ENCODE peak calls at places on chromosomes 3 and 15, in nine cellular contexts. T is lower leg skin, Y is transverse colon, Z is uterus, U is lower lobe of right lung, X is esophagus squamous epithelium, S is A549, B is sigmoid colon, M is tibial artery. H is an unnamed sample.

GRCh38 chr3:83928391-83928790 is 1030.4 kb upstream of the CADM2 start:
- DNase-seq in M (no peak), Z (no peak), Y (no peak), B (no peak), S (peak), U (no peak), X (no peak), T (no peak), H (peak)

GRCh38 chr3:101635954-101636798 is 40.8 kb downstream of the ZBTB11 start:
- DNase-seq in M (no peak), T (peak), U (peak), B (no peak), Y (peak), X (no peak), Z (peak), S (peak), H (peak)

GRCh38 chr15:91824256-91824655 is 29.3 kb upstream of the SLCO3A1 start:
- DNase-seq in B (no peak), X (no peak), U (no peak), Z (no peak), Y (no peak), T (no peak), S (no peak), M (no peak), H (peak)

GRCh38 chr3:149463921-149464320 is 10.6 kb upstream of the TM4SF4 start:
- DNase-seq in U (no peak), B (no peak), M (no peak), S (no peak), X (no peak), T (no peak), Z (no peak), Y (no peak), H (no peak)

GRCh38 chr3:42539871-42540714 is 37.6 kb downstream of the VIPR1 start:
- DNase-seq in Z (no peak), B (peak), S (peak), Y (peak), U (peak), X (no peak), M (no peak), T (peak), H (peak)

GRCh38 chr3:111910806-111911205 is 51.7 kb downstream of the PHLDB2 start:
- DNase-seq in U (no peak), S (no peak), Z (no peak), B (no peak), T (no peak), Y (no peak), M (no peak), X (no peak), H (peak)

GRCh38 chr3:70716832-70717231 is 404.4 kb upstream of the MDFIC2 start:
- DNase-seq in S (no peak), B (peak), Y (no peak), U (no peak), T (no peak), X (no peak), M (peak), Z (peak), H (peak)

GRCh38 chr15:29143909-29144308 is 125.7 kb downstream of the NSMCE3 start:
- DNase-seq in M (no peak), T (no peak), S (no peak), Z (no peak), X (no peak), Y (no peak), B (no peak), U (no peak), H (peak)

GRCh38 chr3:118772036-118773030 is 262.3 kb downstream of the IGSF11 start:
- DNase-seq in X (no peak), B (no peak), Z (no peak), M (no peak), S (no peak), U (no peak), Y (no peak), T (no peak), H (no peak)

GRCh38 chr3:77342688-77343087 is 302.8 kb downstream of the ROBO2 start:
- DNase-seq in M (no peak), Y (no peak), B (no peak), Z (no peak), X (no peak), U (no peak), S (no peak), T (no peak), H (no peak)

GRCh38 chr15:88834211-88834812 is 31.1 kb downstream of the ACAN start:
- DNase-seq in Z (peak), B (no peak), X (no peak), Y (peak), U (no peak), S (peak), M (peak), T (no peak), H (peak)

GRCh38 chr15:81098884-81099601 is 35.0 kb upstream of the CFAP161 start:
- DNase-seq in M (peak), U (peak), T (peak), X (no peak), Y (no peak), B (peak), S (no peak), Z (no peak), H (peak)

GRCh38 chr3:15051531-15051930 is 13.6 kb downstream of the MRPS25 start:
- DNase-seq in U (peak), T (no peak), B (no peak), S (peak), M (no peak), Z (no peak), Y (peak), X (no peak), H (peak)

GRCh38 chr3:76367281-76367680 is 581.9 kb upstream of the ZNF717 start:
- DNase-seq in U (no peak), Y (no peak), T (no peak), M (no peak), S (no peak), B (no peak), X (no peak), Z (no peak), H (no peak)

GRCh38 chr3:171704002-171704401 is 106.3 kb downstream of the PLD1 start:
- DNase-seq in Z (no peak), T (no peak), B (no peak), S (peak), X (no peak), U (no peak), M (no peak), Y (peak), H (peak)

GRCh38 chr15:35090104-35090807 is 5.2 kb upstream of the NANOGP8 start:
- DNase-seq in T (no peak), Z (no peak), Y (no peak), M (no peak), B (no peak), X (no peak), U (no peak), S (no peak), H (no peak)

GRCh38 chr3:72565593-72565992 is 282.7 kb downstream of the SHQ1 start:
- DNase-seq in U (no peak), B (no peak), T (no peak), S (no peak), Y (no peak), M (no peak), X (no peak), Z (no peak), H (no peak)

GRCh38 chr3:115503386-115503785 is 119.9 kb upstream of the GAP43 start:
- DNase-seq in M (no peak), X (no peak), Y (no peak), B (no peak), Z (no peak), T (no peak), U (no peak), S (no peak), H (no peak)

GRCh38 chr15:96330064-96330449 is 443 bp upstream of the NR2F2 start:
- DNase-seq in Y (peak), B (peak), U (peak), X (no peak), T (no peak), S (peak), Z (no peak), M (peak), H (peak)

GRCh38 chr3:106367496-106367895 is 498.7 kb upstream of the CBLB start:
- DNase-seq in T (no peak), M (no peak), Z (no peak), Y (no peak), B (no peak), U (no peak), X (no peak), S (no peak), H (peak)

GRCh38 chr3:38031022-38031994 is 1.9 kb upstream of the PLCD1 start:
- DNase-seq in X (no peak), S (peak), Z (peak), B (peak), M (peak), U (peak), Y (peak), T (peak), H (peak)

GRCh38 chr15:70213779-70214178 is 116.1 kb upstream of the TLE3 start:
- DNase-seq in Y (no peak), B (no peak), T (no peak), Z (no peak), M (no peak), S (no peak), U (no peak), X (no peak), H (no peak)

GRCh38 chr3:119220198-119220597 is 20.5 kb downstream of the B4GALT4 start:
- DNase-seq in U (no peak), M (no peak), X (no peak), S (no peak), T (no peak), Z (no peak), B (no peak), Y (no peak), H (no peak)

GRCh38 chr3:162141232-162141631 is 644.6 kb downstream of the OTOL1 start:
- DNase-seq in S (no peak), M (no peak), X (no peak), T (no peak), Z (no peak), Y (no peak), U (no peak), B (no peak), H (peak)

GRCh38 chr3:2784627-2785026 is 325.5 kb downstream of the IL5RA start:
- DNase-seq in U (no peak), B (no peak), S (no peak), M (no peak), T (no peak), Z (no peak), Y (no peak), X (no peak), H (no peak)

GRCh38 chr3:8983026-8983425 is 19.8 kb upstream of the RAD18 start:
- DNase-seq in X (no peak), S (no peak), U (no peak), B (no peak), M (no peak), Y (no peak), Z (no peak), T (no peak), H (no peak)

GRCh38 chr15:40982855-40983254 is 29.6 kb downstream of the CHAC1 start:
- DNase-seq in B (no peak), S (no peak), U (no peak), T (no peak), Z (no peak), Y (no peak), X (no peak), M (peak), H (peak)

GRCh38 chr3:50628601-50629000 is 11.7 kb downstream of the MAPKAPK3 start:
- DNase-seq in S (no peak), T (no peak), Y (no peak), U (no peak), Z (no peak), X (no peak), B (no peak), M (no peak), H (no peak)

GRCh38 chr3:185365281-185366211 is 2.6 kb downstream of the MAP3K13 start:
- DNase-seq in B (no peak), M (no peak), U (no peak), T (peak), Z (no peak), Y (no peak), X (no peak), S (no peak), H (no peak)
- H3K4me3 ChIP-seq in B (no peak), M (no peak), U (peak), T (no peak), Z (no peak), Y (no peak), X (no peak), S (no peak), H (no peak)

GRCh38 chr3:159872374-159873109 is 116.1 kb upstream of the IL12A start:
- DNase-seq in X (no peak), Y (no peak), U (no peak), B (no peak), T (no peak), M (no peak), S (peak), Z (no peak), H (peak)
- TF ChIP-seq CTCF in X (peak), Y (no peak), U (no peak), B (no peak), T (no peak), M (no peak), S (no peak), Z (no peak), H (peak)

GRCh38 chr15:92904832-92905640 is 4.9 kb downstream of the CHD2 start:
- DNase-seq in Y (no peak), B (no peak), M (no peak), S (peak), U (no peak), Z (no peak), T (no peak), X (no peak), H (no peak)

GRCh38 chr15:92906038-92906437 is 5.9 kb downstream of the CHD2 start:
- DNase-seq in Y (no peak), S (no peak), X (no peak), T (no peak), B (no peak), Z (no peak), U (no peak), M (no peak), H (no peak)

GRCh38 chr15:92907880-92908279 is 7.8 kb downstream of the CHD2 start:
- DNase-seq in B (peak), S (peak), M (peak), Z (peak), X (no peak), T (peak), U (no peak), Y (no peak), H (peak)

GRCh38 chr15:92907229-92907628 is 7.1 kb downstream of the CHD2 start:
- DNase-seq in M (no peak), U (no peak), B (no peak), S (peak), Y (no peak), T (no peak), Z (no peak), X (no peak), H (no peak)

GRCh38 chr15:92906563-92907081 is 6.5 kb downstream of the CHD2 start:
- DNase-seq in Z (no peak), U (no peak), Y (no peak), T (no peak), B (no peak), X (no peak), S (peak), M (no peak), H (peak)
- H3K4me3 ChIP-seq in Z (no peak), U (peak), Y (no peak), T (no peak), B (no peak), X (peak), S (peak), M (no peak), H (no peak)

GRCh38 chr3:64892664-64893309 is 205.0 kb upstream of the ADAMTS9 start:
- DNase-seq in Z (no peak), T (no peak), S (no peak), X (no peak), M (no peak), B (no peak), U (no peak), Y (no peak), H (no peak)

GRCh38 chr3:64895095-64895494 is 207.3 kb upstream of the ADAMTS9 start:
- DNase-seq in T (no peak), S (no peak), Z (no peak), M (no peak), U (no peak), X (no peak), Y (no peak), B (no peak), H (no peak)

GRCh38 chr3:64900220-64900619 is 212.4 kb upstream of the ADAMTS9 start:
- DNase-seq in T (no peak), Y (no peak), S (no peak), B (no peak), M (no peak), Z (no peak), X (no peak), U (no peak), H (no peak)

GRCh38 chr3:64898941-64899340 is 211.1 kb upstream of the ADAMTS9 start:
- DNase-seq in T (no peak), Y (no peak), M (no peak), Z (no peak), X (no peak), B (no peak), S (no peak), U (no peak), H (no peak)

GRCh38 chr3:64896173-64896925 is 208.5 kb upstream of the ADAMTS9 start:
- DNase-seq in Y (no peak), X (no peak), Z (no peak), M (no peak), B (no peak), S (no peak), U (no peak), T (no peak), H (no peak)
- TF ChIP-seq CTCF in Y (no peak), X (no peak), Z (no peak), M (no peak), B (no peak), S (no peak), U (no peak), T (no peak), H (no peak)

GRCh38 chr3:11638669-11639402 is 4.9 kb downstream of the VGLL4 start:
- DNase-seq in M (no peak), Z (no peak), U (no peak), X (no peak), S (no peak), Y (no peak), B (no peak), T (no peak), H (peak)
- H3K4me3 ChIP-seq in M (peak), Z (peak), U (no peak), X (no peak), S (no peak), Y (no peak), B (peak), T (no peak), H (peak)

H was measured in fibroblast of mammary gland.